ENCODE peak calls at places on chromosomes 1 and 21, in six cellular contexts. U, T, Q, B, Y and H are unnamed samples.

GRCh38 chr1:209414803-209415329 is 168.6 kb upstream of the CAMK1G start:
- DNase-seq in U (no peak), T (no peak), Q (no peak), B (no peak), Y (no peak), H (no peak)

GRCh38 chr1:109185990-109186703 is 27.6 kb upstream of the SARS1 start:
- DNase-seq in U (no peak), T (peak; percentile 19), Q (no peak), B (no peak), Y (no peak), H (no peak)

GRCh38 chr1:222372221-222372620 is 175.7 kb downstream of the HHIPL2 start:
- DNase-seq in U (peak; percentile 4), T (no peak), Q (peak; percentile 46), B (no peak), Y (no peak), H (no peak)

GRCh38 chr1:241531195-241532172 is 694 bp upstream of the KMO start:
- DNase-seq in U (peak; percentile 82), T (peak; percentile 87), Q (peak; percentile 78), B (peak; percentile 27), Y (no peak), H (peak; percentile 79)

GRCh38 chr1:220274122-220274855 is 2.0 kb upstream of the RAB3GAP2 start:
- DNase-seq in U (peak; percentile 74), T (no peak), Q (peak; percentile 48), B (no peak), Y (no peak), H (no peak)

GRCh38 chr1:93525431-93525830 is 77.5 kb downstream of the FNBP1L start:
- DNase-seq in U (no peak), T (no peak), Q (no peak), B (no peak), Y (no peak), H (no peak)

GRCh38 chr21:33025106-33025470 is 647 bp upstream of the OLIG2 start:
- DNase-seq in U (no peak), T (no peak), Q (no peak), B (no peak), Y (no peak), H (no peak)

GRCh38 chr21:27715131-27715530 is 748.2 kb upstream of the ADAMTS5 start:
- DNase-seq in U (no peak), T (no peak), Q (no peak), B (no peak), Y (no peak), H (no peak)

GRCh38 chr1:190679032-190679431 is 201.4 kb upstream of the BRINP3 start:
- DNase-seq in U (peak; percentile 9), T (no peak), Q (peak; percentile 3), B (no peak), Y (no peak), H (no peak)

GRCh38 chr1:89644119-89644814 is 11.3 kb downstream of the LRRC8C start:
- DNase-seq in U (no peak), T (no peak), Q (no peak), B (no peak), Y (no peak), H (no peak)

GRCh38 chr21:42685036-42685435 is 31.6 kb downstream of the PDE9A start:
- DNase-seq in U (no peak), T (no peak), Q (no peak), B (no peak), Y (peak; percentile 31), H (no peak)

GRCh38 chr1:192943108-192943507 is 116.1 kb downstream of the UCHL5 start:
- DNase-seq in U (peak; percentile 56), T (no peak), Q (peak; percentile 28), B (no peak), Y (no peak), H (no peak)

GRCh38 chr1:42748461-42749410 is 8.7 kb upstream of the CLDN19 start:
- DNase-seq in U (no peak), T (no peak), Q (no peak), B (no peak), Y (no peak), H (no peak)

GRCh38 chr1:40344597-40344996 is 27.5 kb upstream of the COL9A2 start:
- DNase-seq in U (peak; percentile 95), T (no peak), Q (peak; percentile 79), B (peak; percentile 38), Y (no peak), H (peak; percentile 41)

GRCh38 chr1:147641695-147642592 is 28.4 kb downstream of the ACP6 start:
- DNase-seq in U (peak; percentile 49), T (peak; percentile 86), Q (peak; percentile 42), B (peak; percentile 51), Y (peak; percentile 69), H (peak; percentile 73)

GRCh38 chr1:47771766-47772165 is 225.4 kb downstream of the TRABD2B start:
- DNase-seq in U (no peak), T (peak; percentile 49), Q (no peak), B (no peak), Y (no peak), H (no peak)

GRCh38 chr1:208997726-208998312 is 585.7 kb upstream of the CAMK1G start:
- DNase-seq in U (peak; percentile 5), T (peak; percentile 27), Q (no peak), B (no peak), Y (no peak), H (no peak)